ENCODE peak calls at places on chromosomes 4 and X, in seven cellular contexts. K is NCI-H1436, G is breast epithelium, R is HCEC 1CT, M is mucosa of descending colon, F is NAMALWA, Q is stomach. D is an unnamed sample.

GRCh38 chrX:123860983-123861382 is 1.1 kb downstream of the XIAP start:
- DNase-seq in Q (no peak), R (no peak), M (no peak), G (no peak), K (no peak), F (peak; percentile 36), D (peak; percentile 4)

GRCh38 chr4:182975806-182976205 is 58.6 kb upstream of the DCTD start:
- DNase-seq in F (peak; percentile 7), Q (no peak), R (peak; percentile 66), G (no peak), K (no peak), M (no peak), D (peak; percentile 90)

GRCh38 chr4:7434766-7435150 is at the start of gene PSAPL1:
- DNase-seq in K (no peak), Q (peak; percentile 74), R (no peak), M (peak; percentile 59), F (no peak), G (no peak), D (peak; percentile 11)

GRCh38 chrX:121579016-121579760 is 531.8 kb downstream of the GLUD2 start:
- DNase-seq in F (peak; percentile 47), G (no peak), K (peak; percentile 6), Q (no peak), R (no peak), M (no peak), D (peak; percentile 3)

GRCh38 chr4:6684656-6685055 is 9.0 kb upstream of the S100P start:
- DNase-seq in R (no peak), G (no peak), K (no peak), M (no peak), F (no peak), Q (no peak), D (no peak)

GRCh38 chr4:36285784-36286480 is 4.5 kb downstream of the DTHD1 start:
- DNase-seq in G (no peak), K (no peak), R (no peak), M (no peak), Q (no peak), F (no peak), D (no peak)

GRCh38 chr4:153204247-153205027 is at the start of gene TRIM2:
- DNase-seq in M (peak; percentile 78), Q (peak; percentile 93), G (no peak), F (peak; percentile 37), R (peak; percentile 67), K (peak; percentile 87), D (peak; percentile 89)

GRCh38 chrX:110395877-110396276 is 37.2 kb downstream of the RTL9 start:
- DNase-seq in G (no peak), K (no peak), Q (no peak), F (no peak), R (no peak), M (no peak), D (no peak)

GRCh38 chr4:32010221-32010620 is 1290.1 kb downstream of the PCDH7 start:
- DNase-seq in Q (no peak), M (no peak), K (no peak), R (no peak), G (no peak), F (no peak), D (peak; percentile 4)

GRCh38 chr4:108926058-108926457 is 163.2 kb upstream of the ETNPPL start:
- DNase-seq in G (no peak), R (no peak), K (no peak), F (no peak), Q (no peak), M (no peak), D (peak; percentile 8)

GRCh38 chrX:129831486-129831885 is 12.2 kb downstream of the ZDHHC9 start:
- DNase-seq in R (no peak), G (no peak), K (peak; percentile 16), M (no peak), F (no peak), Q (no peak), D (no peak)

GRCh38 chr4:121256887-121257426 is 92.8 kb upstream of the TNIP3 start:
- DNase-seq in G (no peak), R (no peak), Q (no peak), F (no peak), M (no peak), K (no peak), D (peak; percentile 10)

GRCh38 chrX:16022580-16023170 is 100.7 kb upstream of the GRPR start:
- DNase-seq in F (no peak), M (no peak), G (no peak), R (peak; percentile 45), K (no peak), Q (no peak), D (no peak)

GRCh38 chrX:122572461-122572860 is 611.6 kb upstream of the GRIA3 start:
- DNase-seq in Q (no peak), R (no peak), K (no peak), M (no peak), F (no peak), G (no peak), D (no peak)

GRCh38 chr4:100907465-100908454 is 389.9 kb upstream of the EMCN start:
- DNase-seq in F (peak; percentile 19), M (no peak), R (peak; percentile 7), Q (no peak), G (peak; percentile 18), K (no peak), D (no peak)

GRCh38 chr4:163587867-163588266 is 93.4 kb downstream of the TMA16 start:
- DNase-seq in F (peak; percentile 91), Q (no peak), G (no peak), M (no peak), R (peak; percentile 30), K (no peak), D (peak; percentile 22)

GRCh38 chrX:30570505-30570904 is 7.1 kb downstream of the TASL start:
- DNase-seq in M (no peak), Q (no peak), R (peak; percentile 2), F (peak; percentile 54), G (no peak), K (no peak), D (peak; percentile 6)

GRCh38 chr4:17561195-17561909 is 15.6 kb upstream of the LAP3 start:
- DNase-seq in M (no peak), R (peak; percentile 13), F (no peak), G (no peak), K (no peak), Q (no peak), D (peak; percentile 61)

GRCh38 chrX:19848110-19848509 is 39.3 kb downstream of the SH3KBP1 start:
- DNase-seq in M (no peak), G (no peak), K (no peak), R (no peak), Q (no peak), F (no peak), D (no peak)

GRCh38 chr4:177201614-177202013 is 108.1 kb upstream of the NEIL3 start:
- DNase-seq in R (no peak), G (no peak), K (no peak), Q (no peak), F (no peak), M (no peak), D (no peak)

GRCh38 chrX:65601530-65602281 is 65.7 kb upstream of the MSN start:
- DNase-seq in K (no peak), R (peak; percentile 82), G (peak; percentile 77), M (peak; percentile 67), Q (peak; percentile 80), F (no peak), D (peak; percentile 87)

GRCh38 chrX:9530848-9531274 is 66.0 kb downstream of the TBL1X start:
- DNase-seq in F (peak; percentile 79), K (peak; percentile 65), Q (peak; percentile 71), G (no peak), M (peak; percentile 42), R (peak; percentile 85), D (peak; percentile 84)

GRCh38 chr4:102642571-102643298 is 118.0 kb downstream of the MANBA start:
- DNase-seq in Q (no peak), K (no peak), F (no peak), M (no peak), G (no peak), R (peak; percentile 80), D (no peak)

GRCh38 chr4:168630445-168631187 is 133.8 kb downstream of the PALLD start:
- DNase-seq in R (peak; percentile 58), F (no peak), Q (no peak), K (no peak), G (no peak), M (no peak), D (peak; percentile 79)

GRCh38 chrX:54042609-54043010 is 1.7 kb downstream of the PHF8 start:
- DNase-seq in G (no peak), K (peak; percentile 57), F (peak; percentile 68), R (peak; percentile 51), M (peak; percentile 37), Q (no peak), D (peak; percentile 50)

GRCh38 chrX:65480960-65481359 is 53.6 kb downstream of the LAS1L start:
- DNase-seq in K (no peak), M (no peak), G (no peak), F (no peak), R (no peak), Q (no peak), D (no peak)

GRCh38 chr4:173919861-173920260 is 363.6 kb downstream of the FBXO8 start:
- DNase-seq in R (no peak), F (no peak), M (no peak), K (no peak), G (no peak), Q (no peak), D (no peak)

GRCh38 chr4:8897768-8898167 is 26.1 kb upstream of the HMX1 start:
- DNase-seq in G (no peak), M (no peak), F (no peak), K (no peak), Q (no peak), R (no peak), D (no peak)

GRCh38 chr4:41281038-41281634 is 24.4 kb downstream of the UCHL1 start:
- DNase-seq in R (peak; percentile 50), M (no peak), K (peak; percentile 67), Q (no peak), F (peak; percentile 91), G (peak; percentile 25), D (peak; percentile 69)

GRCh38 chr4:118969359-118969758 is 80.7 kb downstream of the SYNPO2 start:
- DNase-seq in F (peak; percentile 34), R (peak; percentile 69), K (peak; percentile 8), G (peak; percentile 71), Q (peak; percentile 36), M (no peak), D (peak; percentile 70)

GRCh38 chrX:18206657-18207056 is 14.0 kb downstream of the BEND2 start:
- DNase-seq in Q (no peak), G (no peak), R (no peak), M (no peak), F (no peak), K (no peak), D (no peak)

GRCh38 chr4:97984545-97985131 is 158.6 kb downstream of the STPG2 start:
- DNase-seq in K (no peak), F (peak; percentile 22), Q (no peak), R (no peak), G (no peak), M (no peak), D (no peak)

GRCh38 chr4:142414336-142414945 is 431.7 kb downstream of the INPP4B start:
- DNase-seq in K (no peak), Q (no peak), M (no peak), G (no peak), F (no peak), R (no peak), D (no peak)

GRCh38 chr4:16692493-16692892 is 206.0 kb downstream of the LDB2 start:
- DNase-seq in M (no peak), F (no peak), G (no peak), Q (no peak), K (no peak), R (peak; percentile 23), D (no peak)

GRCh38 chr4:150769845-150770244 is 187.9 kb downstream of the MAB21L2 start:
- DNase-seq in M (no peak), Q (no peak), F (no peak), R (no peak), G (no peak), K (no peak), D (peak; percentile 15)

D was measured in brain microvascular endothelial cell.